ENCODE peak calls at places on chromosomes 12 and 14, in nine cellular contexts. B, K, W, Y, A, P, V, Q and I are unnamed samples.

GRCh38 chr14:68663385-68664076 is 129.3 kb downstream of the ZFP36L1 start:
- DNase-seq in B (no peak), K (no peak), W (no peak), Y (no peak), A (peak; percentile 77), P (no peak), V (no peak), Q (no peak), I (no peak)

GRCh38 chr14:28264306-28264705 is 502.3 kb upstream of the FOXG1 start:
- DNase-seq in B (no peak), K (no peak), W (no peak), Y (no peak), A (no peak), P (no peak), V (no peak), Q (no peak), I (no peak)

GRCh38 chr12:117393656-117394055 is 32.2 kb upstream of the NOS1 start:
- DNase-seq in B (no peak), K (no peak), W (no peak), Y (no peak), A (no peak), P (no peak), V (no peak), Q (no peak), I (no peak)

GRCh38 chr12:62813031-62813829 is 121.7 kb downstream of the PPM1H start:
- DNase-seq in B (peak; percentile 83), K (peak; percentile 47), W (peak; percentile 63), Y (peak; percentile 42), A (no peak), P (peak; percentile 23), V (peak; percentile 89), Q (no peak), I (peak; percentile 45)

GRCh38 chr14:74246561-74246960 is 7.3 kb downstream of the VSX2 start:
- DNase-seq in B (no peak), K (no peak), W (no peak), Y (no peak), A (no peak), P (no peak), V (no peak), Q (no peak), I (no peak)

GRCh38 chr14:92690171-92691011 is 58.0 kb downstream of the LGMN start:
- DNase-seq in B (peak; percentile 76), K (peak; percentile 36), W (peak; percentile 74), Y (no peak), A (no peak), P (no peak), V (peak; percentile 33), Q (peak; percentile 45), I (peak; percentile 59)

GRCh38 chr12:47236109-47236714 is 156.5 kb upstream of the AMIGO2 start:
- DNase-seq in B (peak; percentile 55), K (no peak), W (no peak), Y (no peak), A (no peak), P (no peak), V (no peak), Q (no peak), I (no peak)

GRCh38 chr12:19946549-19946948 is 421.8 kb upstream of the PDE3A start:
- DNase-seq in B (peak; percentile 82), K (no peak), W (no peak), Y (peak; percentile 5), A (no peak), P (no peak), V (no peak), Q (no peak), I (no peak)

GRCh38 chr14:102949062-102949800 is 26.8 kb downstream of the AMN start:
- DNase-seq in B (peak; percentile 35), K (no peak), W (no peak), Y (no peak), A (no peak), P (peak; percentile 75), V (no peak), Q (no peak), I (no peak)
- TF ChIP-seq REST in B (no peak), K (no peak), W (no peak), Y (no peak), A (no peak), P (no peak), V (no peak), Q (no peak), I (no peak)

DNA sequence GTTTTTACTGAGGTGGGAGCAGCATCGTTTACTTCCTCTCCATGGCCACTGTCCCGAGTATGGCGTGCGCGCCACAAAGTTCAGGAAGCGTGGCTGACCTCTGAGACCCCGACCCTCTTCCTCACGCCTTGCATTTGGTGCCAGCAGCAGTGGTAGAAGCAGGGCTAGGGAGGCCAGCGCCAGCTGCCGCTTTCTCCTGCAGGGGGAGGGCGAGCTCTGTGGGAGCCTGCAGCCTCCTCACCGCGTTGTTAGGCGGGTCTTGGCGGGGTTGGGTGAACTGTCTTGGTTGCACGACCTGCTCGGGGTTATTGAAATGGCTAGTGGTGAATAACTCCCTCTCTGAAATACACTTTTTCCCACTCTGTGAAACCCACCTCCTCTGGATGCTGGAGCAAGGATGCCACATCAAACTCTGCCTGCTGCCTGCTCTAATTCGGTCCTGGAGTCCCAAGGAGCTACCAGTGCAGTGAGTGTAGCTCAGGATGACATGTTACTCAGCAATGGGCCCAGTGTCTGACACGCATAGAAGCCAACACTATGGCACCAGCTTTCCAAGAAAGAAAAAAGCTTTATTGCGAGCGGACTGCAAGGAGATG is 22.3 kb upstream of the TDRD9 start:
- DNase-seq in B (no peak), K (peak; percentile 24), W (peak; percentile 53), Y (no peak), A (no peak), P (no peak), V (peak; percentile 68), Q (no peak), I (no peak)
- TF ChIP-seq REST in B (no peak), K (no peak), W (no peak), Y (no peak), A (no peak), P (no peak), V (no peak), Q (no peak), I (no peak)

GRCh38 chr12:92558241-92558773 is 144.5 kb upstream of the PLEKHG7 start:
- DNase-seq in B (no peak), K (no peak), W (no peak), Y (no peak), A (no peak), P (no peak), V (no peak), Q (no peak), I (no peak)

GRCh38 chr12:92558806-92559205 is 144.0 kb upstream of the PLEKHG7 start:
- DNase-seq in B (no peak), K (no peak), W (no peak), Y (no peak), A (no peak), P (no peak), V (no peak), Q (no peak), I (no peak)

GRCh38 chr12:92557422-92557724 is 145.4 kb upstream of the PLEKHG7 start:
- DNase-seq in B (no peak), K (no peak), W (no peak), Y (no peak), A (no peak), P (no peak), V (no peak), Q (no peak), I (no peak)

GRCh38 chr12:92556141-92556540 is 146.6 kb upstream of the PLEKHG7 start:
- DNase-seq in B (no peak), K (no peak), W (no peak), Y (no peak), A (no peak), P (no peak), V (no peak), Q (no peak), I (no peak)

DNA sequence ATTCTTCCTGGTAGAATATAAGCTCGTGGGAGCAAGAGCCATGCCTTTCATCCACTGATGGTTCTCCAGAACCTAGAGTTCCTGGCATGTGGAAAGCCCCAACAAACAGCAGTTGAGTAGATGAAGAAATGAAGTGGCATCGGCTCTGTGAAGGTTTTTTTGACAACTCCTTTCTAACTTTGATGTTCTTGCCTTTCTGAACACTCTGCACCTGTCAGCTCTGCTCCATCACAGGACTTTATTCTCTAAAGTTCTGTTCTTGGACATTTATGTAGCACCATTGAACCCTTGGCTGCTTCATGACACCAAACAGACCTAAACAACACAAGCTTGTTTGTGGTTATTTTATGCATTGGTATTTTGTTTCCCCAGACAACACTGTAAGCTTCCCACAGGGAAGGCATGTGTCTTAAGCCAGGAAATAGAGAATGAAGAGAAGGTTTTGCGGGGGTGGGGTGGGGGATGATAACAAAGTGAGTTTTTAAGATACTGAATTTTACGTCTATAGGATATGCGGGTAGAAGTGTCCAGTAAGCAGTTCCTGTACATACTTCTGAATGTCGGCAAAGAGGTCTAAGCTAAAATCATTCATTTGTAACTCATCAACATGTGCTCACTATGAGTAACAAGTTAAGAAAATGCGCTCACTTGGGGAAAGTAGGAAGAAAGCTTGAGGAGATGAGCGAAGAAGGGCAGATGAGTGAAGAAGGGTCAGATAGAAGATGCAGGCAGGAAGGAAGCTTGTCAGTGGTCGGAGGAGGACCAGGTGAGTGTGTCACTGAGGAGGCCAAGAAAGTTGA is 146.0 kb upstream of the PLEKHG7 start:
- DNase-seq in B (no peak), K (no peak), W (no peak), Y (no peak), A (no peak), P (no peak), V (no peak), Q (no peak), I (no peak)
- TF ChIP-seq REST in B (no peak), K (no peak), W (no peak), Y (no peak), A (no peak), P (no peak), V (no peak), Q (no peak), I (no peak)

GRCh38 chr14:88837495-88837894 is 13.0 kb downstream of the TTC8 start:
- DNase-seq in B (no peak), K (no peak), W (no peak), Y (no peak), A (no peak), P (no peak), V (no peak), Q (no peak), I (no peak)

GRCh38 chr14:88831285-88831684 is 6.8 kb downstream of the TTC8 start:
- DNase-seq in B (no peak), K (no peak), W (no peak), Y (no peak), A (no peak), P (no peak), V (no peak), Q (no peak), I (peak; percentile 13)

GRCh38 chr14:88838015-88838414 is 13.6 kb downstream of the TTC8 start:
- DNase-seq in B (no peak), K (no peak), W (no peak), Y (no peak), A (no peak), P (no peak), V (no peak), Q (no peak), I (no peak)

GRCh38 chr14:88835661-88836060 is 11.2 kb downstream of the TTC8 start:
- DNase-seq in B (no peak), K (no peak), W (no peak), Y (no peak), A (no peak), P (no peak), V (no peak), Q (no peak), I (no peak)

DNA sequence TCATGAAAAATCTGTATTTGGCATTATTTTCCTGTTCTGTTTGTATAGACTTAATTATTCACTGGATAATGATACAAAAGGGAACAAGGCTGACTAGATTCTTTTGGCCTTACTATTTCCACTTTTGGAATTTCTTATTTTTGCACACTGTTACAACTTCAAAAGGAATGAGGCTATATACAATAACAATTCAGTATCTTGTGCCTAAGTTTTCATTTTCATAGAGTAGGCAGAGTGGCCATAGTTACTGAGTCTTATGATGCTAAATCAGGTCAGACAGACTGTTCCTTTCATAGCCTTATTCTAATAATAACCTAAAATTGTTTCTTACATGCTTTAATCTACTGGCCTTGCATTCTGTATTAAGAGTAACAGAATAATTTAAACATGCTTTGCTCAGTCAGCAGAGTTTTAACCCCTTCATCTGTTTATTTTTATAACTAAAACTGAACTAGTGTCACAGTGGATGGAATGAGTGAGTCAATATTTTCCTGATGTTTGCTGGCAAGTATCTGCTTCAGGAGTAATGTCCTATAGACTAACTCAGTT is 10.5 kb downstream of the TTC8 start:
- DNase-seq in B (no peak), K (no peak), W (no peak), Y (no peak), A (no peak), P (no peak), V (no peak), Q (no peak), I (no peak)
- TF ChIP-seq REST in B (no peak), K (no peak), W (no peak), Y (no peak), A (no peak), P (no peak), V (no peak), Q (no peak), I (no peak)